ENCODE peak calls at places on chromosome 1, in six cellular contexts. E is AG10803, J is tibial artery, V is WERI-Rb-1, Y is OCI-LY7, A is right lobe of liver. G is an unnamed sample.

GRCh38 chr1:88741413-88741812 is 57.3 kb downstream of the PKN2 start:
- DNase-seq in J (no peak), A (no peak), V (no peak), Y (no peak), E (peak), G (no peak)

GRCh38 chr1:39917825-39918224 is 16.1 kb upstream of the MYCL start:
- DNase-seq in A (no peak), E (peak), Y (no peak), J (no peak), V (peak), G (no peak)

GRCh38 chr1:63935553-63935952 is 161.7 kb downstream of the ROR1 start:
- DNase-seq in A (no peak), E (no peak), Y (no peak), J (no peak), V (no peak), G (no peak)

GRCh38 chr1:46219551-46220520 is 16.7 kb downstream of the LURAP1 start:
- DNase-seq in V (peak), J (no peak), E (no peak), A (no peak), Y (no peak), G (no peak)

GRCh38 chr1:48294656-48295055 is 72.1 kb downstream of the SLC5A9 start:
- DNase-seq in V (no peak), E (no peak), A (no peak), Y (no peak), J (no peak), G (no peak)

GRCh38 chr1:175863291-175864050 is 120.1 kb upstream of the TNR start:
- DNase-seq in E (no peak), J (no peak), Y (no peak), A (no peak), V (no peak), G (no peak)

GRCh38 chr1:171867231-171867630 is 25.9 kb downstream of the DNM3 start:
- DNase-seq in J (no peak), Y (no peak), V (no peak), A (no peak), E (no peak), G (no peak)

GRCh38 chr1:184036517-184036949 is 995 bp downstream of the COLGALT2 start:
- DNase-seq in V (no peak), J (no peak), E (peak), Y (no peak), A (peak), G (peak)

GRCh38 chr1:108865316-108865910 is 8.5 kb upstream of the AKNAD1 start:
- DNase-seq in Y (no peak), J (no peak), A (no peak), E (no peak), V (no peak), G (no peak)

GRCh38 chr1:157198619-157199420 is 60.6 kb upstream of the ETV3 start:
- DNase-seq in Y (no peak), V (no peak), A (no peak), E (no peak), J (no peak), G (no peak)

GRCh38 chr1:237556911-237557310 is 333.8 kb downstream of the ZP4 start:
- DNase-seq in V (no peak), Y (no peak), A (no peak), E (no peak), J (no peak), G (no peak)

GRCh38 chr1:214270097-214270635 is 10.8 kb upstream of the SMYD2 start:
- DNase-seq in J (no peak), E (peak), A (no peak), Y (no peak), V (no peak), G (no peak)

GRCh38 chr1:180632326-180633088 is 685 bp downstream of the XPR1 start:
- DNase-seq in J (no peak), A (peak), Y (peak), E (no peak), V (peak), G (peak)

GRCh38 chr1:19481826-19482398 is 3.4 kb downstream of the CAPZB start:
- DNase-seq in A (no peak), E (no peak), Y (no peak), V (no peak), J (no peak), G (no peak)

GRCh38 chr1:56326056-56326455 is 253.3 kb downstream of the PLPP3 start:
- DNase-seq in E (peak), A (no peak), V (no peak), J (no peak), Y (no peak), G (no peak)

GRCh38 chr1:7046314-7046713 is 261.1 kb downstream of the CAMTA1 start:
- DNase-seq in J (no peak), Y (no peak), V (no peak), A (no peak), E (peak), G (no peak)

GRCh38 chr1:246919902-246920301 is 11.8 kb downstream of the AHCTF1 start:
- DNase-seq in E (no peak), J (no peak), Y (no peak), A (no peak), V (no peak), G (no peak)

GRCh38 chr1:184386271-184387068 is at the start of gene C1orf21:
- DNase-seq in Y (no peak), E (peak), V (peak), A (peak), J (peak), G (peak)

GRCh38 chr1:157233131-157233530 is 94.9 kb upstream of the ETV3 start:
- DNase-seq in V (no peak), A (no peak), E (no peak), J (no peak), Y (no peak), G (no peak)

GRCh38 chr1:157001304-157001703 is 44.2 kb downstream of the ARHGEF11 start:
- DNase-seq in J (no peak), A (no peak), V (no peak), Y (no peak), E (peak), G (no peak)

GRCh38 chr1:167517535-167518330 is 596 bp downstream of the CD247 start:
- DNase-seq in V (no peak), Y (no peak), A (no peak), J (no peak), E (no peak), G (no peak)

GRCh38 chr1:229127301-229127700 is 143.6 kb upstream of the RAB4A start:
- DNase-seq in A (peak), E (peak), J (no peak), Y (no peak), V (no peak), G (no peak)

GRCh38 chr1:157992031-157992568 is 1.3 kb upstream of the KIRREL1 start:
- DNase-seq in V (peak), J (peak), Y (peak), E (peak), A (peak), G (peak)

GRCh38 chr1:201258763-201259230 is 24.5 kb upstream of the PKP1 start:
- DNase-seq in Y (no peak), E (no peak), V (peak), A (no peak), J (no peak), G (no peak)

GRCh38 chr1:170664283-170664827 is 424 bp downstream of the PRRX1 start:
- DNase-seq in Y (no peak), V (peak), J (no peak), E (no peak), A (no peak), G (no peak)

GRCh38 chr1:222555992-222556615 is 8.2 kb upstream of the HHIPL2 start:
- DNase-seq in V (no peak), J (no peak), A (no peak), E (no peak), Y (no peak), G (no peak)

GRCh38 chr1:44801491-44802305 is 1.5 kb downstream of the PLK3 start:
- DNase-seq in J (peak), Y (no peak), V (peak), E (no peak), A (peak), G (no peak)

GRCh38 chr1:98870959-98871903 is 133.4 kb downstream of the PLPPR5 start:
- DNase-seq in A (no peak), J (no peak), E (no peak), V (no peak), Y (peak), G (peak)

GRCh38 chr1:66168919-66169725 is 364.8 kb upstream of the SGIP1 start:
- DNase-seq in J (no peak), Y (peak), A (no peak), E (no peak), V (no peak), G (no peak)

GRCh38 chr1:150778409-150778808 is 12.8 kb upstream of the CTSS start:
- DNase-seq in A (no peak), Y (no peak), V (no peak), E (no peak), J (no peak), G (no peak)

GRCh38 chr1:112956503-112957132 is 622 bp upstream of the SLC16A1 start:
- DNase-seq in Y (peak), J (peak), A (peak), V (peak), E (no peak), G (no peak)

GRCh38 chr1:6700853-6701436 is 671 bp downstream of the DNAJC11 start:
- DNase-seq in J (no peak), V (no peak), A (no peak), Y (peak), E (no peak), G (peak)

GRCh38 chr1:170581041-170581440 is 49.1 kb downstream of the GORAB start:
- DNase-seq in A (no peak), J (peak), E (no peak), Y (no peak), V (no peak), G (no peak)

GRCh38 chr1:230120289-230120948 is 53.4 kb downstream of the GALNT2 start:
- DNase-seq in J (peak), E (no peak), A (no peak), V (no peak), Y (no peak), G (no peak)

GRCh38 chr1:220876511-220877347 is 2.5 kb upstream of the HLX start:
- DNase-seq in Y (no peak), J (peak), V (no peak), A (peak), E (no peak), G (peak)

GRCh38 chr1:237763137-237763536 is 127.6 kb downstream of the ZP4 start:
- DNase-seq in E (no peak), J (no peak), A (no peak), V (no peak), Y (no peak), G (no peak)

GRCh38 chr1:235307158-235308124 is 20.5 kb downstream of the ARID4B start:
- DNase-seq in A (no peak), V (peak), E (peak), J (no peak), Y (no peak), G (no peak)

GRCh38 chr1:232878141-232878540 is 72.3 kb upstream of the NTPCR start:
- DNase-seq in E (no peak), J (no peak), Y (no peak), V (no peak), A (no peak), G (no peak)

GRCh38 chr1:232876506-232877360 is 71.5 kb downstream of the MAP10 start:
- DNase-seq in J (no peak), A (no peak), Y (no peak), V (no peak), E (no peak), G (no peak)

GRCh38 chr1:232877361-232877991 is 72.3 kb downstream of the MAP10 start:
- DNase-seq in A (no peak), J (no peak), E (no peak), Y (no peak), V (no peak), G (no peak)

GRCh38 chr1:232884262-232884661 is 66.1 kb upstream of the NTPCR start:
- DNase-seq in A (no peak), J (no peak), Y (no peak), V (no peak), E (peak), G (no peak)

DNA sequence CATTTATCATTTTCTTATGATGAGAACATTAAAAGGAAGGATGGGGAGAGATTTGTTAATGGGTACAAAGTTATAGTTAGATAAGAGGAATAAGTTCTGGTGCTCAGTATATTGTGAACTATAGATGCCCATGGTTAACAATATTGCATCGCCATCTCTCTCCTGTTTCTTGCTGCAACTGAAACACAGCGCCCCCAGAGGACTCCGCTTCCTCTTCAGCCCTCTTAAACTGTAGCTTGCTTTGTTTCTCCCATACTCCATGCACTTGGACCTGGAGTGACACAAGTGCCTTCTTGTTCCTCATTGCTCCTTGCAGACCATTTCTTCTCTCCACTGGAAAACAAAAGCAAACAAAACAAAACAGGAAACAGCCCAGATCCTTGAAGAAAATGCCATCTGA is 70.1 kb upstream of the NTPCR start:
- DNase-seq in V (peak), E (peak), A (no peak), J (no peak), Y (peak), G (no peak)
- TF ChIP-seq CTCF in V (peak), E (peak), A (peak), J (no peak), Y (peak), G (peak)

DNA sequence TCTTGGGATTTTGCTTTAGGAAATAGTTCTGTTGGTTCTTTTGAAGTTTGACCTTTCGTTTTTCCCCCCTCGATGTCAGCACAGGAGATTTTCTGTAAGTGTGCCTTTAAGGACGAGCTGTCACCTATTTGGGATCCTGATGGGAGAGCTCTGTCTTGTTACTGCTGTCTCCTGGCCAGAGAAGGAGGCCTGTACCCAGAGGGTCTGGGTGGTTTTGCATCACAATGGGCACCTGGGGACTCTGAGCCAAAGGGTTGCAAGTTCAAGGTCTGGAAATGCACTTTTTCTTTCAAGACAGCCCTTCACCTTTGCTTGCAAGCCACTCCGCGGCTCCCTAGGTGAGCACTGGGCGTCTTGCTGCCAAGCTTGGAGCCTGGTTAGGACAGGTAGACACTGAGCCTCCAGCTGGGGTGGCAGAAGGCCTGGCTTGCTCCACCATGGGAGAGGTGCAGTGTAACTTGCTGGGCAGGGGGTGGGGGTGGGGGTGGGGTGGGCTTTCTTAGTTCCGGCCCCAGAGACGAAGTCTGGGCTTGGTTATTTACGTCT is 2.9 kb downstream of the AJAP1 start:
- DNase-seq in V (no peak), J (no peak), Y (no peak), A (no peak), E (no peak), G (no peak)
- TF ChIP-seq CTCF in V (no peak), J (no peak), Y (no peak), A (no peak), E (no peak), G (no peak)

DNA sequence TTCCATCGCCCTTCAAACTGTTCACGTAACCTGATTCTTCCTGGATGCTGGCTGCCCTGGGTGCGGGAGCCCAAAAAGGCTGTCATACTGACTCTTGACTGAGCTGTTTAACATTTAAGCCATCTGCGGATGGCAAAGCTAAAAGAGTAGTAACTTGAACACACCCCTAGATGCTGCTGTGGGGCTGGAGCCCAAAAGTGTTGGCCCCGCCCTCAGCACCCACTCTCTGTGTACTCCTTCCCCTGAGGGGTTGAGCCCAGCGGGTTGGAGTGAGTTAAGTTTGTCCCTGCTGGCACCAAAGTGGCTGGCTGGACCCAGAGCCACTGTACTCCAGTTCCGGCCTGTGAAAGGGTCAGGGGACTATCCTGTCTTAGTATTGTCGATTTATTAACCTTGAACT is 640.6 kb downstream of the PTPRU start:
- DNase-seq in E (no peak), V (peak), J (no peak), A (no peak), Y (no peak), G (no peak)
- TF ChIP-seq CTCF in E (no peak), V (peak), J (no peak), A (no peak), Y (no peak), G (no peak)

GRCh38 chr1:224640018-224640417 is 23.9 kb downstream of the CNIH3 start:
- DNase-seq in J (no peak), Y (no peak), V (no peak), E (no peak), A (no peak), G (no peak)

GRCh38 chr1:224640587-224640986 is 24.5 kb downstream of the CNIH3 start:
- DNase-seq in Y (no peak), V (no peak), E (no peak), J (no peak), A (no peak), G (no peak)

GRCh38 chr1:224639426-224639975 is 23.4 kb downstream of the CNIH3 start:
- DNase-seq in Y (no peak), J (no peak), E (no peak), A (no peak), V (no peak), G (no peak)

GRCh38 chr1:224643653-224644052 is 27.5 kb downstream of the CNIH3 start:
- DNase-seq in A (no peak), V (no peak), Y (no peak), J (no peak), E (no peak), G (no peak)

DNA sequence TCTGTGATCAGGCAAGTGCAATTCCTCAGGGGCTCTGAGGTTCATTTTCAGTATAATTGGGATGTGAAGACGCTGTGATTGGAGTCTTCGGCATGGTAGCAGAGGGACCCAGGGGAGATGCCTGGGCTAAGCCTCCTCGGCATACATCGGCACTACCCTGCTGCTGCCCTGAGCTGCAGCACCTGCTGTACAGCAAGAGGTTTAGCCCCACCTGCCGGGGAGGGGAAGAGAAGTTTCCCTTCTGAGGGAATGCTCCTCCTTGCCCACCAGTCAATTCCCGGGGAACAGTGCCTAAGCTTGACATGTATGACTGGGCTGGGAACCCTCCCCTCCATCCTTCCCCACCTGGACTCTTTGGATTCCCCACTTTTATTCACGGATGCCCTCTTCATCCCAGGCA is 24.9 kb downstream of the CNIH3 start:
- DNase-seq in V (peak), A (no peak), J (no peak), Y (peak), E (no peak), G (no peak)
- TF ChIP-seq CTCF in V (peak), A (no peak), J (no peak), Y (peak), E (no peak), G (peak)

G was measured in GM10248.